ENCODE peak calls at places on chromosomes 1 and 21, in five cellular contexts. One of them, this sample, is unnamed.
A peak's percentile ranks its signal among the peaks of the same experiment; 100 is the strongest.

GRCh38 chr1:181077576-181078242 is 10.8 kb upstream of the IER5 start:
- DNase-seq in CD8-positive, alpha-beta memory T cell: no peak
- DNase-seq in AG10803: peak; percentile 69
- DNase-seq in GM12865: no peak
- DNase-seq in endodermal cell: no peak
- DNase-seq in this sample: peak; percentile 40

GRCh38 chr21:45852886-45853400 is 128.6 kb upstream of the COL6A1 start:
- DNase-seq in CD8-positive, alpha-beta memory T cell: no peak
- DNase-seq in AG10803: no peak
- DNase-seq in GM12865: no peak
- DNase-seq in endodermal cell: peak; percentile 37
- DNase-seq in this sample: no peak

GRCh38 chr1:21308847-21309652 is 18.8 kb upstream of the ECE1 start:
- DNase-seq in CD8-positive, alpha-beta memory T cell: no peak
- DNase-seq in AG10803: peak; percentile 62
- DNase-seq in GM12865: no peak
- DNase-seq in endodermal cell: peak; percentile 79
- DNase-seq in this sample: peak; percentile 66

GRCh38 chr21:15441060-15441493 is 288.7 kb upstream of the USP25 start:
- DNase-seq in CD8-positive, alpha-beta memory T cell: no peak
- DNase-seq in AG10803: no peak
- DNase-seq in GM12865: peak; percentile 30
- DNase-seq in endodermal cell: no peak
- DNase-seq in this sample: no peak

GRCh38 chr1:80656011-80656627 is 1144.6 kb upstream of the ADGRL2 start:
- DNase-seq in CD8-positive, alpha-beta memory T cell: no peak
- DNase-seq in AG10803: no peak
- DNase-seq in GM12865: peak; percentile 8
- DNase-seq in endodermal cell: peak; percentile 76
- DNase-seq in this sample: peak; percentile 60

GRCh38 chr1:57206038-57206437 is 217.8 kb downstream of the DAB1 start:
- DNase-seq in CD8-positive, alpha-beta memory T cell: no peak
- DNase-seq in AG10803: peak; percentile 15
- DNase-seq in GM12865: no peak
- DNase-seq in endodermal cell: peak; percentile 69
- DNase-seq in this sample: no peak

GRCh38 chr1:248404024-248404423 is 1.2 kb downstream of the OR2T1 start:
- DNase-seq in CD8-positive, alpha-beta memory T cell: no peak
- DNase-seq in AG10803: peak; percentile 14
- DNase-seq in GM12865: peak; percentile 33
- DNase-seq in endodermal cell: no peak
- DNase-seq in this sample: peak; percentile 11

GRCh38 chr1:44890007-44890406 is 47.0 kb upstream of the PTCH2 start:
- DNase-seq in CD8-positive, alpha-beta memory T cell: no peak
- DNase-seq in AG10803: no peak
- DNase-seq in GM12865: no peak
- DNase-seq in endodermal cell: peak; percentile 60
- DNase-seq in this sample: no peak

GRCh38 chr1:58596631-58597052 is 19.6 kb upstream of the TACSTD2 start:
- DNase-seq in CD8-positive, alpha-beta memory T cell: no peak
- DNase-seq in AG10803: no peak
- DNase-seq in GM12865: no peak
- DNase-seq in endodermal cell: no peak
- DNase-seq in this sample: peak; percentile 68

GRCh38 chr1:85296980-85297379 is 20.5 kb upstream of the BCL10 start:
- DNase-seq in CD8-positive, alpha-beta memory T cell: no peak
- DNase-seq in AG10803: peak; percentile 64
- DNase-seq in GM12865: no peak
- DNase-seq in endodermal cell: no peak
- DNase-seq in this sample: peak; percentile 78

GRCh38 chr1:230381049-230381467 is 45.1 kb downstream of the PGBD5 start:
- DNase-seq in CD8-positive, alpha-beta memory T cell: no peak
- DNase-seq in AG10803: no peak
- DNase-seq in GM12865: no peak
- DNase-seq in endodermal cell: no peak
- DNase-seq in this sample: no peak

GRCh38 chr1:7940745-7941436 is at the start of gene TNFRSF9:
- DNase-seq in CD8-positive, alpha-beta memory T cell: peak; percentile 76
- DNase-seq in AG10803: no peak
- DNase-seq in GM12865: peak; percentile 50
- DNase-seq in endodermal cell: peak; percentile 54
- DNase-seq in this sample: peak; percentile 75

GRCh38 chr1:22709891-22710687 is 550 bp upstream of the EPHB2 start:
- DNase-seq in CD8-positive, alpha-beta memory T cell: no peak
- DNase-seq in AG10803: peak; percentile 72
- DNase-seq in GM12865: peak; percentile 57
- DNase-seq in endodermal cell: peak; percentile 85
- DNase-seq in this sample: peak; percentile 53

GRCh38 chr1:183304466-183305122 is 113.6 kb downstream of the NMNAT2 start:
- DNase-seq in CD8-positive, alpha-beta memory T cell: no peak
- DNase-seq in AG10803: no peak
- DNase-seq in GM12865: no peak
- DNase-seq in endodermal cell: peak; percentile 62
- DNase-seq in this sample: no peak

GRCh38 chr1:184425449-184426277 is 38.8 kb downstream of the C1orf21 start:
- DNase-seq in CD8-positive, alpha-beta memory T cell: no peak
- DNase-seq in AG10803: no peak
- DNase-seq in GM12865: no peak
- DNase-seq in endodermal cell: no peak
- DNase-seq in this sample: no peak

GRCh38 chr1:3564921-3565831 is 46.1 kb downstream of the MEGF6 start:
- DNase-seq in CD8-positive, alpha-beta memory T cell: no peak
- DNase-seq in AG10803: no peak
- DNase-seq in GM12865: peak; percentile 44
- DNase-seq in endodermal cell: peak; percentile 82
- DNase-seq in this sample: peak; percentile 27

GRCh38 chr1:189022015-189022414 is 1455.6 kb downstream of the BRINP3 start:
- DNase-seq in CD8-positive, alpha-beta memory T cell: no peak
- DNase-seq in AG10803: no peak
- DNase-seq in GM12865: no peak
- DNase-seq in endodermal cell: no peak
- DNase-seq in this sample: no peak

GRCh38 chr1:17513131-17513530 is 26.4 kb upstream of the ARHGEF10L start:
- DNase-seq in CD8-positive, alpha-beta memory T cell: no peak
- DNase-seq in AG10803: no peak
- DNase-seq in GM12865: no peak
- DNase-seq in endodermal cell: no peak
- DNase-seq in this sample: no peak

GRCh38 chr1:218496561-218496960 is 151.4 kb downstream of the TGFB2 start:
- DNase-seq in CD8-positive, alpha-beta memory T cell: no peak
- DNase-seq in AG10803: peak; percentile 99
- DNase-seq in GM12865: no peak
- DNase-seq in endodermal cell: no peak
- DNase-seq in this sample: peak; percentile 100

GRCh38 chr1:112776688-112777087 is 61.6 kb upstream of the PPM1J start:
- DNase-seq in CD8-positive, alpha-beta memory T cell: no peak
- DNase-seq in AG10803: no peak
- DNase-seq in GM12865: no peak
- DNase-seq in endodermal cell: no peak
- DNase-seq in this sample: no peak

GRCh38 chr1:246220495-246221065 is 286.5 kb downstream of the SMYD3 start:
- DNase-seq in CD8-positive, alpha-beta memory T cell: no peak
- DNase-seq in AG10803: no peak
- DNase-seq in GM12865: no peak
- DNase-seq in endodermal cell: no peak
- DNase-seq in this sample: no peak

GRCh38 chr1:179805291-179806195 is 62.5 kb downstream of the FAM163A start:
- DNase-seq in CD8-positive, alpha-beta memory T cell: no peak
- DNase-seq in AG10803: no peak
- DNase-seq in GM12865: no peak
- DNase-seq in endodermal cell: no peak
- DNase-seq in this sample: no peak

GRCh38 chr1:231272880-231273279 is 31.9 kb downstream of the GNPAT start:
- DNase-seq in CD8-positive, alpha-beta memory T cell: no peak
- DNase-seq in AG10803: no peak
- DNase-seq in GM12865: no peak
- DNase-seq in endodermal cell: no peak
- DNase-seq in this sample: peak; percentile 47

GRCh38 chr1:156284762-156285161 is 637 bp downstream of the TMEM79 start:
- DNase-seq in CD8-positive, alpha-beta memory T cell: no peak
- DNase-seq in AG10803: no peak
- DNase-seq in GM12865: no peak
- DNase-seq in endodermal cell: no peak
- DNase-seq in this sample: peak; percentile 86

GRCh38 chr1:204507317-204508105 is 8.7 kb upstream of the MDM4 start:
- DNase-seq in CD8-positive, alpha-beta memory T cell: no peak
- DNase-seq in AG10803: peak; percentile 57
- DNase-seq in GM12865: peak; percentile 76
- DNase-seq in endodermal cell: peak; percentile 92
- DNase-seq in this sample: peak; percentile 27

GRCh38 chr1:172758242-172758641 is 99.3 kb downstream of the FASLG start:
- DNase-seq in CD8-positive, alpha-beta memory T cell: no peak
- DNase-seq in AG10803: no peak
- DNase-seq in GM12865: no peak
- DNase-seq in endodermal cell: no peak
- DNase-seq in this sample: peak; percentile 34

GRCh38 chr1:172754609-172755008 is 95.7 kb downstream of the FASLG start:
- DNase-seq in CD8-positive, alpha-beta memory T cell: no peak
- DNase-seq in AG10803: no peak
- DNase-seq in GM12865: no peak
- DNase-seq in endodermal cell: no peak
- DNase-seq in this sample: no peak

GRCh38 chr1:172753964-172754363 is 95.1 kb downstream of the FASLG start:
- DNase-seq in CD8-positive, alpha-beta memory T cell: no peak
- DNase-seq in AG10803: no peak
- DNase-seq in GM12865: no peak
- DNase-seq in endodermal cell: no peak
- DNase-seq in this sample: no peak

GRCh38 chr1:172756029-172756428 is 97.1 kb downstream of the FASLG start:
- DNase-seq in CD8-positive, alpha-beta memory T cell: no peak
- DNase-seq in AG10803: no peak
- DNase-seq in GM12865: no peak
- DNase-seq in endodermal cell: no peak
- DNase-seq in this sample: no peak

GRCh38 chr1:172755099-172755498 is 96.2 kb downstream of the FASLG start:
- DNase-seq in CD8-positive, alpha-beta memory T cell: no peak
- DNase-seq in AG10803: no peak
- DNase-seq in GM12865: no peak
- DNase-seq in endodermal cell: no peak
- DNase-seq in this sample: no peak
- H3K4me3 ChIP-seq in CD8-positive, alpha-beta memory T cell: no peak overlapping the region
- H3K4me3 ChIP-seq in AG10803: no peak overlapping the region
- H3K4me3 ChIP-seq in GM12865: no peak overlapping the region
- H3K4me3 ChIP-seq in endodermal cell: no peak overlapping the region
- H3K4me3 ChIP-seq in this sample: no peak overlapping the region

DNA sequence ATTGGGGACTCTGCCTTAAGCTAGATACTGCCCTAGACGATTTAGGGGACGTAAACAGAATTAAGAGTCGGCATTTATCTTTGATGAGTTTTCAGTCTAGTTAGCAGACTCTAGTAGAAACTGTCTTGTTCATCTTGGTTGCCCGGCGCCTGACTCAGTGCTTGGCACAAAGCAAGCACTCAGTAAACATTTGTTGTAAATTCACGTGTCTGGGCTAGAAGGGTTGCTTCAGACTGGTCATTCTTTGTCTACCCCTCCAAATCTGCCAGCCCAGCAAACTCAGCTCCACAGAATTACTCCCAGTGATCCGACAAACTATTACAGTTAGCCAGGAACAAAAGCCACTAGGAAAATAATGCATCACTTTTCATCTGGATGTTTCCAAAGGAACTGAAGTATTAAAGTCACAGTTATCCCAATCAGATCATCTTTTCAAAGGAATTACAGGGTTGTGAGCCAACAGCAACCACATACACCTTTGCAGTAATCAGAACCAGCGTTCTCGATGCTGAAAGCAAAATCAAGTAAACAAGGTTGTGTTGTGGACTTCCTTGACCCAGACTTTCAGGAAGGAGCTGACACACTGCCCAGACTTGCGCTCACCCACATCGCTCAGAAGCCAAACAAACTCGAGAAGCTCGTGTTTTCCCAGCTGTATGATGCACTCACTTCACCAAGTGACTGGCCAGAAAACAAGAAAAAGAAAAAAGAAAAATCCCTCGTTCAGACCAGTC is 66.5 kb upstream of the GADD45A start:
- DNase-seq in CD8-positive, alpha-beta memory T cell: no peak
- DNase-seq in AG10803: peak; percentile 91
- DNase-seq in GM12865: no peak
- DNase-seq in endodermal cell: no peak
- DNase-seq in this sample: peak; percentile 96
- H3K4me3 ChIP-seq in CD8-positive, alpha-beta memory T cell: no peak overlapping the region
- H3K4me3 ChIP-seq in AG10803: peak overlapping the region; percentile 41
- H3K4me3 ChIP-seq in GM12865: no peak overlapping the region
- H3K4me3 ChIP-seq in endodermal cell: no peak overlapping the region
- H3K4me3 ChIP-seq in this sample: peak overlapping the region; percentile 7

GRCh38 chr21:33021150-33021549 is 4.6 kb upstream of the OLIG2 start:
- DNase-seq in CD8-positive, alpha-beta memory T cell: no peak
- DNase-seq in AG10803: no peak
- DNase-seq in GM12865: no peak
- DNase-seq in endodermal cell: no peak
- DNase-seq in this sample: no peak

GRCh38 chr21:33019516-33019884 is 6.2 kb upstream of the OLIG2 start:
- DNase-seq in CD8-positive, alpha-beta memory T cell: no peak
- DNase-seq in AG10803: no peak
- DNase-seq in GM12865: no peak
- DNase-seq in endodermal cell: no peak
- DNase-seq in this sample: no peak

GRCh38 chr21:33020558-33021100 is 5.1 kb upstream of the OLIG2 start:
- DNase-seq in CD8-positive, alpha-beta memory T cell: no peak
- DNase-seq in AG10803: no peak
- DNase-seq in GM12865: no peak
- DNase-seq in endodermal cell: peak; percentile 50
- DNase-seq in this sample: no peak

GRCh38 chr21:33018707-33019455 is 6.9 kb upstream of the OLIG2 start:
- DNase-seq in CD8-positive, alpha-beta memory T cell: no peak
- DNase-seq in AG10803: no peak
- DNase-seq in GM12865: no peak
- DNase-seq in endodermal cell: no peak
- DNase-seq in this sample: no peak

GRCh38 chr21:33019885-33020557 is 5.7 kb upstream of the OLIG2 start:
- DNase-seq in CD8-positive, alpha-beta memory T cell: no peak
- DNase-seq in AG10803: no peak
- DNase-seq in GM12865: no peak
- DNase-seq in endodermal cell: peak; percentile 81
- DNase-seq in this sample: peak; percentile 12
- H3K4me3 ChIP-seq in CD8-positive, alpha-beta memory T cell: peak overlapping the region; percentile 19
- H3K4me3 ChIP-seq in AG10803: no peak overlapping the region
- H3K4me3 ChIP-seq in GM12865: no peak overlapping the region
- H3K4me3 ChIP-seq in endodermal cell: peak overlapping the region; percentile 68
- H3K4me3 ChIP-seq in this sample: no peak overlapping the region

GRCh38 chr1:40386796-40387195 is 13.3 kb downstream of the SMAP2 start:
- DNase-seq in CD8-positive, alpha-beta memory T cell: no peak
- DNase-seq in AG10803: no peak
- DNase-seq in GM12865: no peak
- DNase-seq in endodermal cell: no peak
- DNase-seq in this sample: no peak
- H3K4me3 ChIP-seq in CD8-positive, alpha-beta memory T cell: peak overlapping the region; percentile 63
- H3K4me3 ChIP-seq in AG10803: no peak overlapping the region
- H3K4me3 ChIP-seq in GM12865: peak overlapping the region; percentile 48
- H3K4me3 ChIP-seq in endodermal cell: peak overlapping the region; percentile 52
- H3K4me3 ChIP-seq in this sample: no peak overlapping the region

This sample was measured in epithelial cell of esophagus.